ENCODE peak calls at places on chromosomes 2 and 18, in five cellular contexts. C is IMR-90, E is neuronal stem cell, I is trophoblast cell, P is H9. G is an unnamed sample.

GRCh38 chr18:40168026-40168425 is 1787.0 kb upstream of the PIK3C3 start:
- DNase-seq in I (peak; percentile 20), E (no peak), P (no peak), C (no peak), G (no peak)

GRCh38 chr2:11560806-11561205 is 27.0 kb downstream of the GREB1 start:
- DNase-seq in P (no peak), C (no peak), E (no peak), I (no peak), G (no peak)

GRCh38 chr2:99771691-99772333 is 282.0 kb upstream of the REV1 start:
- DNase-seq in E (no peak), P (no peak), C (no peak), I (no peak), G (no peak)

GRCh38 chr2:223055140-223055539 is 3.1 kb downstream of the KCNE4 start:
- DNase-seq in I (peak; percentile 21), C (peak; percentile 59), E (no peak), P (no peak), G (no peak)

GRCh38 chr18:53796042-53796729 is 428.3 kb downstream of the MBD2 start:
- DNase-seq in C (peak; percentile 1), P (no peak), E (no peak), I (peak; percentile 65), G (peak; percentile 33)

GRCh38 chr2:161004379-161004778 is 155.8 kb upstream of the TANK start:
- DNase-seq in E (no peak), I (peak; percentile 7), C (peak; percentile 20), P (no peak), G (no peak)

GRCh38 chr2:54772531-54772930 is 49.1 kb downstream of the EML6 start:
- DNase-seq in E (no peak), P (no peak), C (no peak), I (no peak), G (no peak)

GRCh38 chr2:120959426-120959825 is 223.8 kb downstream of the GLI2 start:
- DNase-seq in P (no peak), E (no peak), C (no peak), I (no peak), G (no peak)

GRCh38 chr2:34254272-34254882 is 655.3 kb upstream of the FAM98A start:
- DNase-seq in E (no peak), P (no peak), I (no peak), C (no peak), G (no peak)

GRCh38 chr2:67792796-67793195 is 270.0 kb downstream of the C1D start:
- DNase-seq in I (no peak), E (no peak), C (no peak), P (no peak), G (no peak)

GRCh38 chr2:241269707-241270520 is 45.6 kb downstream of the HDLBP start:
- DNase-seq in I (peak; percentile 71), P (peak; percentile 22), C (no peak), E (no peak), G (no peak)

GRCh38 chr2:141331127-141331526 is 799.7 kb downstream of the LRP1B start:
- DNase-seq in I (peak; percentile 3), P (no peak), C (peak; percentile 86), E (no peak), G (peak; percentile 36)

GRCh38 chr2:177758591-177759371 is 313.8 kb downstream of the PDE11A start:
- DNase-seq in P (peak; percentile 56), C (peak; percentile 42), E (peak; percentile 64), I (peak; percentile 52), G (peak; percentile 80)

GRCh38 chr2:179555681-179556283 is 291.1 kb upstream of the SESTD1 start:
- DNase-seq in E (no peak), C (no peak), P (no peak), I (no peak), G (no peak)

GRCh38 chr2:241896746-241897201 is 27.2 kb downstream of the RTP5 start:
- DNase-seq in E (no peak), P (no peak), C (no peak), I (no peak), G (no peak)

GRCh38 chr2:211077216-211077764 is 520.9 kb downstream of the CPS1 start:
- DNase-seq in E (no peak), C (no peak), I (no peak), P (no peak), G (no peak)

GRCh38 chr18:41593276-41593675 is 361.8 kb upstream of the PIK3C3 start:
- DNase-seq in C (no peak), P (no peak), I (no peak), E (no peak), G (no peak)

GRCh38 chr2:168198476-168199192 is 48.8 kb downstream of the STK39 start:
- DNase-seq in I (no peak), E (no peak), C (peak; percentile 76), P (no peak), G (no peak)

GRCh38 chr2:200208041-200208440 is 98.5 kb upstream of the SPATS2L start:
- DNase-seq in P (no peak), I (no peak), C (no peak), E (no peak), G (no peak)

GRCh38 chr2:69149631-69150215 is 136.7 kb downstream of the ANTXR1 start:
- DNase-seq in E (peak; percentile 23), P (peak; percentile 62), I (no peak), C (peak; percentile 68), G (peak; percentile 95)

GRCh38 chr2:180705122-180705521 is 275.3 kb upstream of the UBE2E3 start:
- DNase-seq in I (no peak), E (no peak), C (peak; percentile 72), P (no peak), G (no peak)

GRCh38 chr2:57432528-57432927 is 614.1 kb upstream of the VRK2 start:
- DNase-seq in E (no peak), P (no peak), I (no peak), C (no peak), G (no peak)

GRCh38 chr2:70473101-70473722 is 80.4 kb downstream of the TGFA start:
- DNase-seq in E (no peak), I (no peak), P (no peak), C (no peak), G (no peak)

GRCh38 chr2:231709636-231709980 is 1.3 kb downstream of the PTMA start:
- DNase-seq in I (no peak), E (no peak), C (no peak), P (no peak), G (no peak)

GRCh38 chr2:170022692-170023091 is 155.3 kb upstream of the MYO3B start:
- DNase-seq in C (peak; percentile 89), P (no peak), I (peak; percentile 10), E (no peak), G (no peak)

GRCh38 chr2:141075753-141076152 is 1055.1 kb downstream of the LRP1B start:
- DNase-seq in I (no peak), E (no peak), P (no peak), C (no peak), G (no peak)

GRCh38 chr2:210199186-210199765 is 26.0 kb downstream of the ACADL start:
- DNase-seq in I (peak; percentile 58), P (no peak), C (peak; percentile 41), E (peak; percentile 9), G (peak; percentile 19)

GRCh38 chr2:174597347-174598047 is at the start of gene WIPF1:
- DNase-seq in I (peak; percentile 31), P (no peak), E (no peak), C (peak; percentile 86), G (no peak)

DNA sequence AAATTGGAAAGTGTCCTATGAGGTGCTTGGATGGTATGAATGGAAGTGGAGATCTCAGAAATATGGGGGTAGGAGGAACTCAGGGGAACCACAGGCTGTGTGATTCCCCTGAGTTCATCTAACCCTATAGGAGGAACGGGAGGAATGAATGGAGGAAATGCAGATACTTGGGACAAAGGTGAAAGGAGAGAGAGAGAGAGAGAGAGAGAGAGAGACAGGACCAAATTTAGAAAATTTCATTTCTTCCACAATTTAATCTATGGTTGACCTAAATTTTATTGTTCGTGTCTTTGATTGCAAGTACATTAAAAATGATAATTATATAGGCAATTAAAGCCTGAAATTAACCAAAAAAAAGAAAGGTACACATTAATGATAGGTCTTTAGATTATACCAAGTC is 107.7 kb downstream of the SPP2 start:
- DNase-seq in E (no peak), P (no peak), C (no peak), I (no peak), G (no peak)
- H2BK5ac ChIP-seq in E (no peak overlapping the region), P (no peak overlapping the region), C (no peak overlapping the region), I (no peak overlapping the region), G (no peak overlapping the region)

DNA sequence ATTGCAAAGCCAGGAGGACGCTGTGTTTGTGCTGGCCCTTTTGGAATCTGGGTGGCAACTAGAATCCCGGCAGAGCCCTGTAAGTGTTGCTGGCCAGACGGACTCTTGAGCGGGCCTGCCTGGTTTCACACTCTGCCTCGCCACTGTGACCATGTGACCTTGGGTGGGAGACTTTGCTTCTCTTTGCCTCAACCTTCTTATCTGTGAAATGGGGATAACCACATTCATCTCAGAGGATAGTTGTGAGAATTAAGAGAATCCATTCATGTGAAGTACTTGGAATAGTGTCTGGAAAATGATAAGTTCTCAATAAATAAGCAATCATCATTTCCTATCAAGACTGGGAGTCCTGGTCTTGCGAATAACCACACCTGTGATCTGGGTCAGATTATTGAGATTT is 105.6 kb downstream of the LIPG start:
- DNase-seq in I (no peak), P (no peak), C (no peak), E (no peak), G (no peak)
- H3K4me1 ChIP-seq in I (no peaks in the 10 kb centered on the region), P (no peaks in the 10 kb centered on the region), C (no peaks in the 10 kb centered on the region), E (peaks cover 23% of the 10 kb centered on the region), G (peaks cover 5% of the 10 kb centered on the region)

DNA sequence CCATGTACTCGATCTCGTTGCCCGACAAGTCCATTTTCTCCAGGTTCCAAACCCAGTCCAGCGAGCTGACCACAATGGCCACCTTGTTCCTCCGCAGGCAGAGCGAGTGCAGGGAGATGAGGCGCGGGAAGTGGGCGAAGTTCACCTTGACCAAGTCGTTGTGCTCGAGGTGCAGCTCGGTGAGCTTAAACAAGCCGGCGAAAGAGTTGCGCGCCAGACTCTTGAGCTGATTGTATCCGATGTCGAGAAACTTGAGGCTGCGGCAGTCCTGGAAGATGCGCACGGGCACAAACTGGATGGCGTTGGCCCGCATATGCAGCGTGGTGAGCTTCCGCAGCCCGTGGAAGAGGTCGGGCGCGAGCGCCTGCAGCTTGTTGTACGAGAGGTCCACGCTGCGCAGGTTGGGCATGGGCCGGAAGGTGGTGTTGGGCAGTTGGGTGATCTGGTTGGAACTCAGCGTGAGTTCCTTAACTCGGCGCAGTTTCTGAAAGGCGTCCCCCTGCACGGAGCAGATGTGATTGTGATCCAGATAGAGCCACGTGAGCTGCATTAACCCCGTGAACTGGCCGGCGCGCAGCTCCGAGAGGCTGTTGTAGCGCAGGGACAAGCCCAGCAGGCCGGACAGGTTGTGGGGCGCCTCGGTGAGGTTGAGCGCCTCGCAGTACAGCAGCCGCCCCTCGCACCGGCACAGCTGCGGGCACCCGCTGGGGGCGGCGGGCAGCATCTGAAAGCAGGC is 1.4 kb downstream of the LRRTM1 start:
- DNase-seq in E (no peak), P (peak; percentile 66), I (no peak), C (no peak), G (peak; percentile 55)
- H2BK120ac ChIP-seq in E (peak overlapping the region; percentile 64), P (no peak overlapping the region), I (no peak overlapping the region), C (no peak overlapping the region), G (no peak overlapping the region)

GRCh38 chr2:96835830-96836229 is 8.0 kb downstream of the ANKRD23 start:
- DNase-seq in P (no peak), C (no peak), I (no peak), E (no peak), G (no peak)

GRCh38 chr2:96831679-96832078 is 12.1 kb downstream of the ANKRD23 start:
- DNase-seq in P (no peak), E (no peak), C (no peak), I (no peak), G (peak; percentile 27)

GRCh38 chr2:96830064-96830562 is 13.7 kb downstream of the ANKRD23 start:
- DNase-seq in P (no peak), I (no peak), E (no peak), C (no peak), G (no peak)

GRCh38 chr2:96832751-96833507 is 10.9 kb downstream of the ANKRD23 start:
- DNase-seq in C (peak; percentile 64), I (peak; percentile 96), P (peak; percentile 93), E (peak; percentile 86), G (peak; percentile 95)

GRCh38 chr2:96832401-96832750 is 11.4 kb downstream of the ANKRD23 start:
- DNase-seq in E (no peak), I (no peak), C (no peak), P (no peak), G (no peak)
- H2BK5ac ChIP-seq in E (peak overlapping the region; percentile 30), I (no peak overlapping the region), C (no peak overlapping the region), P (no peak overlapping the region), G (no peak overlapping the region)